ENCODE peak calls at places on chromosome 16, in six cellular contexts. V is IMR-90, W is sigmoid colon, O is A549, C is body of pancreas, Y is prostate gland. D is an unnamed sample.

GRCh38 chr16:27498020-27498419 is 51.7 kb downstream of the GTF3C1 start:
- DNase-seq in V (peak; percentile 16), W (no peak), O (no peak), C (no peak), Y (no peak), D (no peak)

GRCh38 chr16:27245276-27246231 is 23.0 kb downstream of the NSMCE1 start:
- DNase-seq in V (peak; percentile 99), W (peak; percentile 89), O (peak; percentile 65), C (no peak), Y (no peak), D (no peak)

GRCh38 chr16:87580855-87581261 is 21.4 kb upstream of the JPH3 start:
- DNase-seq in V (peak; percentile 46), W (no peak), O (no peak), C (no peak), Y (no peak), D (no peak)

GRCh38 chr16:46673320-46674013 is 15.5 kb downstream of the VPS35 start:
- DNase-seq in V (peak; percentile 69), W (no peak), O (peak; percentile 74), C (peak; percentile 31), Y (peak; percentile 25), D (no peak)

GRCh38 chr16:77113835-77114234 is 77.2 kb upstream of the MON1B start:
- DNase-seq in V (no peak), W (no peak), O (no peak), C (peak; percentile 14), Y (no peak), D (no peak)

GRCh38 chr16:69323428-69323827 is 7.0 kb downstream of the PDF start:
- DNase-seq in V (no peak), W (no peak), O (no peak), C (no peak), Y (no peak), D (peak; percentile 58)

GRCh38 chr16:4320571-4321137 is 4.8 kb downstream of the GLIS2 start:
- DNase-seq in V (no peak), W (peak; percentile 65), O (no peak), C (no peak), Y (no peak), D (no peak)

GRCh38 chr16:47927330-47927729 is 228.5 kb downstream of the ABCC12 start:
- DNase-seq in V (peak; percentile 52), W (no peak), O (no peak), C (no peak), Y (no peak), D (no peak)

GRCh38 chr16:54986404-54986803 is 55.7 kb downstream of the IRX5 start:
- DNase-seq in V (no peak), W (no peak), O (no peak), C (no peak), Y (no peak), D (no peak)

GRCh38 chr16:48524348-48525200 is 85.4 kb downstream of the N4BP1 start:
- DNase-seq in V (no peak), W (peak; percentile 52), O (no peak), C (no peak), Y (no peak), D (peak; percentile 64)

GRCh38 chr16:51950118-51950517 is 596.8 kb downstream of the TOX3 start:
- DNase-seq in V (no peak), W (no peak), O (no peak), C (no peak), Y (no peak), D (no peak)

GRCh38 chr16:19389246-19389645 is 28.4 kb upstream of the TMC5 start:
- DNase-seq in V (no peak), W (no peak), O (peak; percentile 43), C (peak; percentile 70), Y (peak; percentile 80), D (peak; percentile 80)

GRCh38 chr16:14263769-14264168 is 192.7 kb downstream of the MRTFB start:
- DNase-seq in V (no peak), W (no peak), O (no peak), C (no peak), Y (no peak), D (no peak)

GRCh38 chr16:68332411-68333121 is 21.7 kb downstream of the PRMT7 start:
- DNase-seq in V (peak; percentile 52), W (no peak), O (no peak), C (no peak), Y (no peak), D (no peak)

GRCh38 chr16:17391715-17392114 is 79.0 kb downstream of the XYLT1 start:
- DNase-seq in V (no peak), W (no peak), O (no peak), C (no peak), Y (no peak), D (no peak)

GRCh38 chr16:17770104-17770503 is 299.3 kb upstream of the XYLT1 start:
- DNase-seq in V (no peak), W (no peak), O (no peak), C (no peak), Y (no peak), D (no peak)

GRCh38 chr16:83717814-83718213 is 90.0 kb upstream of the HSBP1 start:
- DNase-seq in V (peak; percentile 49), W (no peak), O (no peak), C (no peak), Y (no peak), D (no peak)

GRCh38 chr16:979859-980594 is 1.5 kb upstream of the SOX8 start:
- DNase-seq in V (no peak), W (no peak), O (no peak), C (no peak), Y (no peak), D (no peak)

DNA sequence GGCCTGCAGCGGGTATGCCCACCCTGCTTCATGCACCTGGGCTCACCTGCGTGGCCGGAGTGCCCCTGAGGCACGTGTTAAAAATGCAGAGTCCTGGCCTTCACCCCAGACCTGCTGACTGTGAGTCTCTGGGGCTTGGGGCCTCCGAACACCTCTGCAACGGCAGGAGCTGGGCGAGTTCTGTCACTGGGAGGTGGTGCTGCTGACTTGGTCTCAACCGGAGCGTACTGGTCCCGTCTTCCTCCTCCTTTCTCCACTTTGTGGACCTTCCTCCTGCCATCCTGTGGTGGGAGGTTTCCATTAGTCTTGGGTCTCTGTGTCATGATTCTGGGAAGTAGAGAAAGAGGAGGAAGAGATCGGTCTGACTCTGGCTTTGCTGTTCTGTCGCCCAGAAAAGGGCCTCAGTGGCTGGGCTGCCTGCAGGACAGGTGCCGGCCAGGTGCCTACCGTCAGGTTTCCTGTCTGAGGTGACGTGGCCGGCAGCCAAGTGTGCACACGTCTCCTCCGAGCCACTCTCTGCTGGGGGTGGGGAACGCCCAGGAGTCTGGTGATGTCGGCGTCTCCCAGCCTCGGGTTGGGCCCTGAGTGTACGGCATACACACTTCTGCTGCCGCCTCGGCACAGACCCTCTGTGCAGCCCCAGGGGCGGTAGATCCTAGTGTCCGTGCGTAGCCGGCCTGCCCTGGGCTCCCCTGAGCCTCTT is 6.9 kb downstream of the TSC2 start:
- DNase-seq in V (no peak), W (no peak), O (no peak), C (peak; percentile 89), Y (no peak), D (no peak)
- TF ChIP-seq POLR2A in V (no peak), W (no peak), O (no peak), C (no peak), Y (no peak), D (no peak)

GRCh38 chr16:81846105-81846504 is 67.0 kb downstream of the PLCG2 start:
- DNase-seq in V (no peak), W (no peak), O (no peak), C (no peak), Y (no peak), D (no peak)

GRCh38 chr16:81850197-81850944 is 71.3 kb downstream of the PLCG2 start:
- DNase-seq in V (no peak), W (peak; percentile 10), O (no peak), C (no peak), Y (no peak), D (no peak)

GRCh38 chr16:81843243-81843582 is 64.1 kb downstream of the PLCG2 start:
- DNase-seq in V (no peak), W (no peak), O (no peak), C (no peak), Y (no peak), D (no peak)

GRCh38 chr16:81852347-81852746 is 73.3 kb downstream of the PLCG2 start:
- DNase-seq in V (no peak), W (no peak), O (no peak), C (no peak), Y (no peak), D (no peak)

DNA sequence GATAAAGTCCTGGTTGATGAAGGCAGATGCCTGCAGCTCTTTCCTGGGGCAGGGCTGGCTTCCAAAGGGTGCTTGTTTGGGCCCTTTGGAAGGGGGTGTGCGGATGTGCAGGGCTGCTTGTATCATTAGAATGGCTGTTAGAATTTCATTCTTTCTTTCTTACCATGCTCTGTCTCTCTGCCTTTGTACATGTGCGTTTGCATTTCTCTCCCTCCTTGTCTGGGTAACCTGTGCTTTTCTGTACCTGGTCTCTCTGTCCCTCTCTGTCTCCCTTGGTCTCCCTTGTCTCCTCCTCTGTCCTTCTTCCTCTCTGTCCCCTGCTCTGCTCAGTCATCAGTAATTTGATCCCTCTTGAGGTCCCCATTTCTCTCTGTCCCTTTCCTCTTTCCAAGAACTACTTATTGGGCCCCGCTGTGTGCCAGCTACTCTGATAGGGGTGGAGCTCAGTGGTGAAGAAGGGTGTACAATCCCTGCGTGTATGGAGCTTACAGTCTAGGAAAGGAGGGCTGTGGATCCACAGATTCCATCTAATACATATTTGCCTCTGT is 69.3 kb downstream of the PLCG2 start:
- DNase-seq in V (no peak), W (no peak), O (no peak), C (no peak), Y (no peak), D (no peak)
- TF ChIP-seq POLR2A in V (no peak), W (no peak), O (no peak), C (no peak), Y (no peak), D (no peak)

GRCh38 chr16:66446737-66447136 is 19.6 kb downstream of the BEAN1 start:
- DNase-seq in V (no peak), W (peak; percentile 38), O (no peak), C (no peak), Y (no peak), D (peak; percentile 32)
- TF ChIP-seq POLR2A in V (no peak), W (no peak), O (no peak), C (no peak), Y (no peak), D (no peak)

GRCh38 chr16:89268585-89268984 is 51.1 kb downstream of the ZNF778 start:
- DNase-seq in V (no peak), W (no peak), O (no peak), C (no peak), Y (no peak), D (peak; percentile 68)
- TF ChIP-seq POLR2A in V (no peak), W (no peak), O (no peak), C (no peak), Y (no peak), D (no peak)

GRCh38 chr16:81455720-81456494 is 11.3 kb downstream of the CMIP start:
- DNase-seq in V (no peak), W (no peak), O (no peak), C (no peak), Y (no peak), D (no peak)
- TF ChIP-seq POLR2A in V (no peak), W (no peak), O (no peak), C (no peak), Y (no peak), D (no peak)

GRCh38 chr16:65121870-65122723 is at the start of gene CDH11:
- DNase-seq in V (peak; percentile 82), W (peak; percentile 78), O (no peak), C (peak; percentile 16), Y (peak; percentile 22), D (peak; percentile 85)
- TF ChIP-seq POLR2A in V (peak; percentile 78), W (no peak), O (no peak), C (no peak), Y (no peak), D (no peak)